ENCODE peak calls at places on chromosomes 16 and 17, in eight cellular contexts. Z is astrocyte of the cerebellum, V is hepatocyte, W is ascending aorta, I is psoas muscle, Q is thyroid gland, R is uterus, J is transverse colon. F is an unnamed sample.

GRCh38 chr17:78528541-78528940 is 48.7 kb downstream of the DNAH17 start:
- DNase-seq in Z (no peak), R (no peak), I (no peak), Q (no peak), V (no peak), J (no peak), W (no peak), F (no peak)

GRCh38 chr17:67845374-67845773 is 20.1 kb downstream of the BPTF start:
- DNase-seq in V (no peak), Q (no peak), I (no peak), Z (no peak), R (no peak), J (no peak), W (no peak), F (no peak)

GRCh38 chr16:79296491-79296890 is 304.0 kb downstream of the MAF start:
- DNase-seq in I (no peak), R (no peak), J (no peak), Q (no peak), V (no peak), W (no peak), Z (no peak), F (no peak)

GRCh38 chr17:39114744-39115534 is 36.5 kb downstream of the PLXDC1 start:
- DNase-seq in R (peak), V (peak), J (no peak), Q (no peak), I (peak), W (no peak), Z (no peak), F (peak)

GRCh38 chr17:14334261-14334860 is 33.5 kb downstream of the HS3ST3B1 start:
- DNase-seq in W (no peak), Z (no peak), I (no peak), V (no peak), J (no peak), R (no peak), Q (no peak), F (peak)

GRCh38 chr17:27824745-27825144 is 24.4 kb upstream of the NOS2 start:
- DNase-seq in R (no peak), W (no peak), J (no peak), I (no peak), V (no peak), Q (no peak), Z (no peak), F (no peak)

GRCh38 chr17:51496378-51496777 is 236.0 kb downstream of the UTP18 start:
- DNase-seq in Z (no peak), Q (no peak), R (no peak), I (no peak), V (no peak), W (no peak), J (no peak), F (no peak)

GRCh38 chr16:56700631-56701030 is 18.4 kb downstream of the MT1X start:
- DNase-seq in J (no peak), W (no peak), I (no peak), Z (no peak), R (no peak), V (no peak), Q (no peak), F (no peak)

GRCh38 chr16:67009158-67009557 is 19.8 kb upstream of the CBFB start:
- DNase-seq in J (no peak), R (no peak), W (no peak), Q (no peak), I (no peak), V (no peak), Z (no peak), F (no peak)

GRCh38 chr16:29744541-29745101 is 1.2 kb downstream of the C16orf54 start:
- DNase-seq in J (no peak), Z (no peak), V (no peak), R (no peak), Q (no peak), I (no peak), W (no peak), F (no peak)

GRCh38 chr16:64507240-64508024 is 614.4 kb downstream of the CDH11 start:
- DNase-seq in V (no peak), R (no peak), I (no peak), W (no peak), Z (no peak), Q (no peak), J (no peak), F (no peak)

GRCh38 chr17:17500999-17501605 is 4.9 kb upstream of the RASD1 start:
- DNase-seq in R (no peak), Q (no peak), Z (no peak), V (peak), W (no peak), I (no peak), J (no peak), F (no peak)

GRCh38 chr17:1153795-1154546 is 25.8 kb downstream of the ABR start:
- DNase-seq in W (peak), J (peak), R (peak), Q (no peak), V (peak), I (peak), Z (peak), F (peak)

GRCh38 chr17:18319604-18320256 is 4.6 kb downstream of the SMCR8 start:
- DNase-seq in V (peak), I (no peak), R (no peak), J (no peak), Z (peak), Q (no peak), W (no peak), F (peak)

GRCh38 chr17:50763716-50764450 is 3.4 kb downstream of the ANKRD40CL start:
- DNase-seq in W (no peak), R (no peak), V (peak), J (peak), I (no peak), Q (peak), Z (no peak), F (no peak)

GRCh38 chr16:86836503-86837125 is 258.3 kb downstream of the FOXL1 start:
- DNase-seq in Z (peak), W (no peak), I (no peak), J (no peak), R (no peak), V (no peak), Q (no peak), F (peak)

GRCh38 chr16:86833136-86833535 is 254.8 kb downstream of the FOXL1 start:
- DNase-seq in Q (no peak), W (no peak), I (no peak), Z (no peak), V (no peak), R (no peak), J (no peak), F (no peak)

GRCh38 chr16:86835981-86836380 is 257.6 kb downstream of the FOXL1 start:
- DNase-seq in R (no peak), V (no peak), W (no peak), Q (no peak), Z (no peak), I (no peak), J (no peak), F (no peak)

GRCh38 chr16:86831366-86831765 is 253.0 kb downstream of the FOXL1 start:
- DNase-seq in W (no peak), R (no peak), Q (no peak), Z (no peak), V (no peak), I (no peak), J (no peak), F (no peak)

GRCh38 chr16:86834451-86835035 is 256.2 kb downstream of the FOXL1 start:
- DNase-seq in W (no peak), Z (no peak), I (no peak), J (no peak), V (peak), R (no peak), Q (no peak), F (peak)
- TF ChIP-seq CTCF in W (peak), Z (peak), I (no peak), J (no peak), V (peak), R (no peak), Q (no peak), F (peak)

DNA sequence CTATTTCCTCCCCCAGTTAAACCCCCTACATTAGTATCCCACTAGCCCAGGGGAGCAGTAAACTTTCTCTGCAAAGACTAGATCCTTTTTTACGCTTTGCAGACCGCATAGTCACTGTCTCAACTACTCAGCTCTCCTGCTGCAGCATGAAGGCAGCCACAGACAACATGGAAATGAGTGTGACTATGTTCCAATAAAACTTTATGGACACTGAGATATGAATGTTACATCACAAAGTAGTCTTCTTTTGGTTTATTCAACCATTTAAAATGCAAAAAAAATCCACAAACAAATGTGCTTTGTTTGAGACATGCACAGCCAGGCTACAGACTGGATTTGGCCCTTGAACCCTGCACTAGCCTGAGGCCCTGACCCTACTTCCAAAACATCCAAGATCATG is 1.9 kb upstream of the RNASEK start:
- DNase-seq in Q (no peak), W (no peak), J (no peak), R (no peak), V (no peak), I (no peak), Z (no peak), F (no peak)
- H3K4me3 ChIP-seq in Q (no peak), W (no peak), J (no peak), R (no peak), V (no peak), I (peak), Z (no peak), F (peak)

GRCh38 chr17:62998665-62999393 is 32.8 kb downstream of the TANC2 start:
- DNase-seq in V (no peak), I (no peak), Z (no peak), Q (no peak), R (no peak), J (no peak), W (no peak), F (no peak)

GRCh38 chr17:62996221-62996620 is 30.2 kb downstream of the TANC2 start:
- DNase-seq in Z (no peak), I (no peak), W (no peak), Q (no peak), R (no peak), V (no peak), J (no peak), F (no peak)

GRCh38 chr17:62994931-62995330 is 28.9 kb downstream of the TANC2 start:
- DNase-seq in J (no peak), Z (no peak), V (no peak), Q (no peak), W (no peak), R (no peak), I (no peak), F (peak)

DNA sequence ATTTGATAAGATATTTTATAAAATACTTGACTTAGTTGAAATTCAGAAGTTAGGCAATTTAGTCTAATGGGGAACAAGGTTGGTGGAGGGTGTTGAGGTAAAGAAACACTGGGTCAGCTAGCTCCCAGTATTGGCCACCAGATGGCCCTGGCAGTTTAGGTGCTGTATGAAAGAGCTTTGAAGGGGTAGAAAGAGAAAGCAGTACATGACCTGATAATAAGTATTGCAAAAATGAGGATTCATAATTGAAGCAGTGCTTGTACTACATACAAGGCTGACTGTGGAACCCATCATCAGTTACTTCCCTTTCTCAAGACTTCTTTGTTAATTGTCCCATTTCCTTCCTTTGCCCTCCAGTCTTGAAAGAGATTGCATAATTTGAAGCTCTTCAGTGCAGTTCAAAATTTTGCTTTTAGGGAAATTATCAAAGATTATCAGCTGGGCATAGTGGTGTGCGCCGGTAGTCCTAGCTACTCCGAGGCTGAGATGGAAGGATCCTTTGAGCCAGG is 29.4 kb downstream of the TANC2 start:
- DNase-seq in V (peak), R (no peak), Z (no peak), W (no peak), J (peak), Q (peak), I (no peak), F (peak)
- TF ChIP-seq CTCF in V (peak), R (no peak), Z (peak), W (peak), J (peak), Q (no peak), I (peak), F (peak)

GRCh38 chr16:379961-380836 is 1.6 kb downstream of the PGAP6 start:
- DNase-seq in Z (no peak), W (no peak), R (no peak), V (no peak), Q (no peak), I (no peak), J (no peak), F (no peak)
- H3K4me3 ChIP-seq in Z (peak), W (peak), R (peak), V (peak), Q (no peak), I (peak), J (peak), F (peak)

GRCh38 chr16:6687593-6687992 is 645.1 kb upstream of the RBFOX1 start:
- DNase-seq in V (no peak), I (no peak), R (no peak), Q (no peak), J (no peak), Z (no peak), W (no peak), F (no peak)

GRCh38 chr16:6684076-6684673 is 648.5 kb upstream of the RBFOX1 start:
- DNase-seq in V (peak), I (no peak), J (peak), Z (no peak), Q (peak), W (no peak), R (no peak), F (peak)

DNA sequence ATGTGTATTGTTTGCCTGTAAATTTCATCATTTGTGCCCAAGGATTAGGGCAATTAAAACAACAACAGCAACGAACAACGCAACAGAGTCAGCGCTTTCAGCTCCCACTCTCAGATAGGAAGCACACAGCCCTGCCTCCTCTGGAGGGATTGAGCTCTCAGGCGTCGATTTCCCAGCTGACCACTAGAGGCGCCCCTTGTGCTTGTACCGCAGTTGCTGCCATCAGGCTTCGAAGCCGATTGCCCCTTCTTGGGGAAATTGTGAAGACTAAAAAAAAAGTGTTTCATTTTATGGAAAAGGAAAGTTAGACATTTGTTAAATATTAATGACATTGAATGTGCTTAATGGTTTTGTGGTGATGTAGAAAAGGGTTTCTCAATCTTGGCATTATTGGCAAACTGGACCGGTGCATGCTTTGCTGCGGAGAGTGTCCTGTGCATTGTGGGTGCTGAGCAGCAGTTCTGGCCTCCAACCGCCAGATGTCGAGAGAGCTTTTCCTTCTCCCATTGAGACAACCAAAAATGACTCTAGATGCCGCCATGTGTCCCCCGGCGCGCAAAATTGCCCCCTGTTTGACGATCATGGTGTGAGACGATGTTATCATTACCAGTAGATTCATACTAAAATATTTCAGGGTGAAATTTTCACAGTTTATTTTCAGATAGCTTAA is 650.4 kb upstream of the RBFOX1 start:
- DNase-seq in Q (peak), I (no peak), Z (no peak), V (peak), W (no peak), R (no peak), J (peak), F (no peak)
- TF ChIP-seq CTCF in Q (peak), I (peak), Z (peak), V (peak), W (peak), R (no peak), J (peak), F (peak)

DNA sequence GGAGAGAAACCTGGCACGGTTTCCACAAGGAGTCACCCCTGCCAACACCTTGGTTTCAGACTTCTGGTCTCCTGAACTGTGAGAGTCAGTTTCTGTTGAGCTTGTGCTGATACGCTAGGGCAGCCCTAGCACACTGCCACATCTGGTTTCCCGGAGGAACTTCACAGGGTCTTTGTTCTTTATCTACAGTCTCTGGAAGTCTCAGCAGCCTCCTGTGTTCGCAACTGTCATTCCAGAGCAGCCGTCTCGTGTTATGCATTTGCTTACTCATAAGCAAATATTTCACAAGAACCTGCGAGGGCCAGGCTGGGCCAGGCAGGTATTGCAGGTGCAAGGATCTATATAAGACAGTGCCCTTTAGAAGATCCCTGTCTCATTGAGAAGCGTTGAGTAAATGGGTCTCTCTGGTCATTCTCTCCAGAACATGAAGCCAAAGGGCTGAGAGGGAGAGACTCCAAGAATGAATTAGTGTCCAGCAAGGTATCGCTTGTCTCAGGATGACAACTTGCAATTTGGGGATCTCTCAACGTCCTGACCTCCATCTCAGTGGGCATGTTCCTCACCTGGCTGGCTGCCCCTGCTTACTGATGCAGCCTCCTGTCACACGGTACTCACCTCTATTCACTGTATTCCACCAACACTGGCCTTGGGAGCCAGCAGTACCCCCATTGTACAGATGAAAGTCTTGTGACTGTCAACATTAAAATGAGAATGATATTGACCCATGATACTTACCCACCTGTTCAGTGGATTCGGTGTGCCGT is 141.2 kb downstream of the WWOX start:
- DNase-seq in I (no peak), W (no peak), Q (no peak), R (no peak), J (no peak), V (peak), Z (no peak), F (no peak)
- H3K4me3 ChIP-seq in I (no peak), W (no peak), Q (no peak), R (no peak), J (no peak), V (no peak), Z (no peak), F (no peak)

DNA sequence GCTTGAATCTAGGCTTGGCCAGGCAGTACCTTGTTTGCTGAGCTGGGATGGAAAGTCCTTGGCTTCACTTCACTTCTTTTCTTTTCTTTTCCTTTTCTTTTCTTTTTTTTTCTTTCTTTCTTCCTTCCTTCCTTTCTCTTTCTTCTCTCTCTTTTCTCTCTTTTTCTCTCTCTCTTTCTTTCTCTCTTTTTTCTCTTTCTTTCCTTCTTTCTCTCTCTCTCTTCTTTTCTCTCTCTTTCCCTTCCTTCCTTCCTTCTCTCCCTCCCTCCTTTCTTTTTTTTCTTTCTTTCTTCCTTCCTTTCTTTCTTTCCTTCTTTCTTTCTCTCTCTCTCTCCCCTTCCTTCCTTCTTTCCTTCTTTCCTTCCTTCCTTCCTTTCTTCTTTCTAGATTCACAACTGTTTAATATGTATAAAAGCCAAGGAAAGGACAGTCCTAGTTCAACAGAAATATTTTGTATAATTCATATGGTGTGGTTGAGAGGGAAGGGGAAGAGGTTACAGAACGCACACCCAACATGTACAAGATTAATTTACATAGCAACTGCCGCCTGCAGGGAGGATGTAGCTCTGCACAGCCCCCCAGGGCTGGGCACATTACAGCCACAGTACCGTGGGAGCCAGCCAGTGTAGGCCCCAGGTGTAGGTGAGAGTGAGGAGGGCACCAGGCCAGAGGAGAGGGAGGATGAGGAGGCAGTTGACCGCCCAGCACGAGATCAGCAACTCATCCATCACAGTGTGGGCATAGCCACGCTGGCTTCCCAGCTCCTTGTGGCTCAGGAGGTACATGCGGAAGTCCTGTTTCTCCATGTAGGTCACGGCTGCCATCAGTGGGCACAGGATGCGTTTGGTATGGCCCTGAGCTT is 9.7 kb upstream of the ITGB3 start:
- DNase-seq in Z (no peak), R (no peak), Q (no peak), W (no peak), V (no peak), I (no peak), J (no peak), F (no peak)
- TF ChIP-seq CTCF in Z (no peak), R (no peak), Q (no peak), W (no peak), V (no peak), I (no peak), J (no peak), F (no peak)

F was measured in fibroblast of pulmonary artery.